ENCODE peak calls at places on chromosomes 13 and 19, in five cellular contexts. D is ovary, R is adrenal gland, N is suprapubic skin, J is tibial nerve. W is an unnamed sample.

GRCh38 chr13:43326100-43326499 is 302.7 kb downstream of the DNAJC15 start:
- DNase-seq in D (no peak), R (no peak), N (no peak), J (no peak), W (no peak)

GRCh38 chr13:27171830-27172494 is 351 bp upstream of the USP12 start:
- DNase-seq in D (peak), R (peak), N (peak), J (peak), W (peak)

GRCh38 chr13:46523972-46524737 is 28.8 kb upstream of the LRCH1 start:
- DNase-seq in D (no peak), R (no peak), N (no peak), J (no peak), W (no peak)

GRCh38 chr19:23070353-23070781 is 46.5 kb upstream of the ZNF730 start:
- DNase-seq in D (peak), R (peak), N (peak), J (no peak), W (peak)

GRCh38 chr13:94389544-94390351 is 89.7 kb downstream of the DCT start:
- DNase-seq in D (no peak), R (no peak), N (no peak), J (no peak), W (peak)

GRCh38 chr13:19169496-19169895 is 12.1 kb downstream of the TUBA3C start:
- DNase-seq in D (no peak), R (no peak), N (no peak), J (no peak), W (no peak)

GRCh38 chr13:101875091-101875490 is 422.6 kb downstream of the ITGBL1 start:
- DNase-seq in D (no peak), R (no peak), N (no peak), J (no peak), W (no peak)

GRCh38 chr13:102914629-102914935 is 68.8 kb downstream of the ERCC5 start:
- DNase-seq in D (no peak), R (no peak), N (no peak), J (no peak), W (no peak)

GRCh38 chr19:51010066-51010795 is 8.8 kb upstream of the KLK8 start:
- DNase-seq in D (no peak), R (no peak), N (no peak), J (no peak), W (no peak)

GRCh38 chr19:38734426-38735256 is 9.6 kb downstream of the CAPN12 start:
- DNase-seq in D (no peak), R (peak), N (no peak), J (no peak), W (no peak)

GRCh38 chr19:4504297-4504701 is 14.0 kb downstream of the PLIN4 start:
- DNase-seq in D (peak), R (no peak), N (no peak), J (no peak), W (no peak)

GRCh38 chr13:66237411-66238062 is 992.6 kb downstream of the PCDH9 start:
- DNase-seq in D (no peak), R (no peak), N (no peak), J (no peak), W (no peak)

GRCh38 chr19:30738047-30738446 is 365.9 kb downstream of the ZNF536 start:
- DNase-seq in D (no peak), R (no peak), N (no peak), J (no peak), W (no peak)

GRCh38 chr13:110779046-110779445 is 65.5 kb downstream of the ING1 start:
- DNase-seq in D (no peak), R (no peak), N (no peak), J (no peak), W (no peak)

GRCh38 chr13:40120781-40121180 is 465.3 kb downstream of the COG6 start:
- DNase-seq in D (no peak), R (no peak), N (no peak), J (no peak), W (no peak)

GRCh38 chr19:7900401-7900870 is 3.2 kb upstream of the MAP2K7 start:
- DNase-seq in D (peak), R (no peak), N (no peak), J (no peak), W (no peak)

GRCh38 chr19:16587031-16588023 is 15.1 kb upstream of the SLC35E1 start:
- DNase-seq in D (no peak), R (peak), N (no peak), J (peak), W (peak)

GRCh38 chr13:59364508-59365187 is 799.1 kb downstream of the DIAPH3 start:
- DNase-seq in D (no peak), R (no peak), N (no peak), J (no peak), W (no peak)

GRCh38 chr13:78317030-78317429 is 286.3 kb downstream of the POU4F1 start:
- DNase-seq in D (no peak), R (no peak), N (no peak), J (no peak), W (no peak)

GRCh38 chr19:7088999-7089398 is 19.5 kb downstream of the ZNF557 start:
- DNase-seq in D (no peak), R (no peak), N (no peak), J (no peak), W (no peak)

GRCh38 chr19:53981408-53981998 is 9.9 kb upstream of the CACNG6 start:
- DNase-seq in D (no peak), R (no peak), N (no peak), J (no peak), W (no peak)

GRCh38 chr19:16969127-16969526 is 57.5 kb downstream of the CPAMD8 start:
- DNase-seq in D (no peak), R (no peak), N (no peak), J (no peak), W (no peak)

GRCh38 chr13:80473695-80474094 is 132.8 kb upstream of the SPRY2 start:
- DNase-seq in D (no peak), R (no peak), N (no peak), J (no peak), W (no peak)

GRCh38 chr19:29325241-29325975 is 112.5 kb upstream of the UQCRFS1 start:
- DNase-seq in D (no peak), R (no peak), N (peak), J (no peak), W (no peak)
- TF ChIP-seq POLR2A in D (no peak), R (no peak), N (no peak), J (no peak), W (no peak)

GRCh38 chr19:28400953-28401671 is 811.8 kb downstream of the UQCRFS1 start:
- DNase-seq in D (no peak), R (no peak), N (no peak), J (no peak), W (no peak)
- TF ChIP-seq POLR2A in D (no peak), R (no peak), N (no peak), J (no peak), W (no peak)

DNA sequence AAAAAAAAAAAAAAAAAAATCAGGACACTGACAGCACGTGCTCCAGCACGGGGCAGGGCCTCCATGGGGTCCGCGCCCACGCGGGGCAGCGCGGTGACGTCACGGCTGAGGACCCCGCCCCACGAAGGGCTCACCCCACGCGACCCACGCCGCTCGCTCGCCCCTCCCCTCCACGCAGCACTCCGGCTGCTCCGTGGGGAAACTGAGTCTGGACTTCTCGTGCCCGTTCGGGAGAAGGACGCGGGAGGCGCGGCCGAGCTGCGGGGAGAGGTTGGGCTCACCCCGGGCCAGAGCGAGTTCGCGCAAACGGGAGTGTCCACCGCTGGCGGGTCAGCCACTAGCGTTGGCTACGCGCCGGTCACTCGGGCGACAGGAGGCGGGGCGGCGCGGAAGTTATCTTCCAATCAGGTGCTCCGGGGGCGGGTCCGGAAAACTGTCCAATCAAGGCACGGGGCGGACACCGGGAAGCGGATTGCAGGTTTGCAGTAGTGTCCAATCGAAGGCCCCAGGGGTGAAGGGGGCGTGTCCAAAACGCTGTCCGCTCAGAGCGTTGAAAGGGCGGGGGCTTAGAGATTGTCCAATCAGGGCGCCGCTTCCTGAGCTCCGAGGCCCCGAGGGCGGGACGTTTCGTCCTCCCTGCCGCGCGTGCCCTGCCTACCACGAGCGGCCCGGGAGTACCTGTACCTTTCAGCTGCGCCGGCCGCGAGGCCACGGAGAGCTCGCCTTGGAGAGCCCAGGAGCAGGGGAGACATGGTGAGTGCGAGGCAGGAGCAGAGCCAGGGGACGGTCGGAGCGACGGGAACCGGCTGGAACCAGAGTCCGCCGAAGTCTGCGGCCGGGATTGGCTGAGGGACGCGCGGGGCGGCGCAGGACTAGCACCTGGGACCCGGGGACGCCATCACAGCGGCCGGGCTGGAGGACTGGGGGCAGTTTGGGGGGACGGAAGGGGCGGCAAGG is at the start of gene ZNF57:
- DNase-seq in D (peak), R (peak), N (peak), J (peak), W (peak)
- TF ChIP-seq POLR2A in D (no peak), R (no peak), N (no peak), J (no peak), W (peak)

DNA sequence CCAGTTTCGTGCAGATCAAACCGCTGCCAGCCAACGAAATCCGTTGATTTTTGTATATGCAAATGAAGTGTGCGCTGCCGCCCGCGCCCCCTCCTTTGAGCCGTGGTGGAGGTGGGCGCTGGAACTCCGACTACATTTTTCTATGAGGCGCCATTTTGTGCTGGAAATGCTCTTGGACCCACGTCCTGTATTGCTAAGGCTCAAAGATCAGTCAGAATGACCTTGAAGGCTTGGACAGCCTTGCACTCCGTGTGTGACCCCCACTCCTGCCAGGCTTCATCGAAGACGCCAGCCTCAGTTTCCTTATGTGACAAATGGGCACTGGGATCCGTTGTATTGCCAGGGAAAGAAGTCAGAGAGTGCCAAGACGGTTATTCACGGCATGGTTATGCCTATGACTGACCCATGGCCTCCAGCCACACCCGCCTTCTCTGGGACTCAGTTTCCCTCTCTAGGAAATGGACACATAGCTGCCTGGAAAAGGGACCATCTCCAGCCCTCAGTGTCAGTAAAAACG is 790 bp upstream of the UBE2S start:
- DNase-seq in D (no peak), R (no peak), N (no peak), J (no peak), W (no peak)
- TF ChIP-seq POLR2A in D (no peak), R (no peak), N (no peak), J (no peak), W (no peak)

GRCh38 chr19:41903161-41903953 is 20.4 kb downstream of the ARHGEF1 start:
- DNase-seq in D (no peak), R (no peak), N (no peak), J (no peak), W (no peak)

GRCh38 chr19:41905273-41906002 is 22.5 kb downstream of the ARHGEF1 start:
- DNase-seq in D (no peak), R (no peak), N (no peak), J (no peak), W (no peak)

GRCh38 chr19:41906271-41906670 is 22.0 kb downstream of the ERFL start:
- DNase-seq in D (no peak), R (no peak), N (no peak), J (no peak), W (no peak)

GRCh38 chr19:41902594-41902993 is 19.6 kb downstream of the ARHGEF1 start:
- DNase-seq in D (no peak), R (no peak), N (no peak), J (no peak), W (no peak)

DNA sequence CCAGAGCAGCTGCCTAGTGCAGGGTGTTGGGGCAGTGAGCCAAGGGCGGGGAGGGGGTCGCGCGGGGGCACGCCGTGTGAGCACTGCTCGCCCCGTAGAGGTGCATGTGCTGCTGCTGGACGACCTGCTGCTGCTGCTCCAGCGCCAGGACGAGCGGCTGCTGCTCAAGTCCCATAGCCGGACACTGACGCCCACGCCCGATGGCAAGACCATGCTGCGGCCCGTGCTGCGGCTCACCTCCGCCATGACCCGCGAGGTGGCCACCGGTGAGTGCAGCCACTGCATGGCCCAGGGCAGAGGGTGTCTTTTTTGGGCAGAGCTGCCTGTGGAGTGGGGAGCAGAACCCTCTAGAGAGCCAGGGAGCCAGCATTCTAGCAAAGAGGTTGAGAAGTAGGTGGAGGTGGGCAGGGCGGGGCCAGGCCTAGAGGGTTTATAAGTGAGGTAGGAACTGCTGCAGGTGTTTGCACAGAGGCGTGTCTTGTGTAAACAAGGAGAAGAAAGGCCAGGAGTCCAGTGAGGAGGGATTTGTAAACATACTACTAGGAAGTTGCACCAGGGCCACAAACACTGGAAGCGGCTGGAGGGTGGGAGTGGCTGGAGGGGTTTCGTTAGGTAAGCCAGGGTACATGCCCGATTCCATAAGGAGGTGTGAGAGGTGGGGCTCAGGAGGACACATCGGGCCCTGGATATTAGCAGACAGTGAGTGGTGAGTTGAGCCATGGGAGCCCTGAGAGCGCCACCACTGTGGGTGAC is 21.3 kb downstream of the ARHGEF1 start:
- DNase-seq in D (no peak), R (no peak), N (no peak), J (no peak), W (no peak)
- TF ChIP-seq POLR2A in D (no peak), R (no peak), N (no peak), J (no peak), W (no peak)

GRCh38 chr19:20243629-20244028 is 76.6 kb downstream of the ZNF486 start:
- DNase-seq in D (no peak), R (no peak), N (no peak), J (no peak), W (no peak)

GRCh38 chr19:20235156-20235555 is 68.1 kb downstream of the ZNF486 start:
- DNase-seq in D (no peak), R (no peak), N (no peak), J (no peak), W (no peak)

GRCh38 chr19:20233105-20233504 is 66.1 kb downstream of the ZNF486 start:
- DNase-seq in D (no peak), R (no peak), N (no peak), J (no peak), W (peak)

GRCh38 chr19:20238025-20238623 is 71.1 kb downstream of the ZNF486 start:
- DNase-seq in D (peak), R (peak), N (peak), J (peak), W (peak)
- TF ChIP-seq POLR2A in D (no peak), R (no peak), N (no peak), J (no peak), W (no peak)